ENCODE peak calls at places on chromosomes 3 and 15, in four cellular contexts. A, I, J and Y are unnamed samples.
A peak's percentile ranks its signal among the peaks of the same experiment; 100 is the strongest.

GRCh38 chr15:48974865-48975264 is 11.1 kb upstream of the SHC4 start:
- DNase-seq in J (no peak), I (no peak), A (no peak), Y (peak; percentile 37)

GRCh38 chr3:14948609-14949038 is 1.2 kb downstream of the NR2C2 start:
- DNase-seq in I (no peak), A (no peak), J (no peak), Y (peak; percentile 17)

GRCh38 chr3:183386651-183387050 is 41.8 kb downstream of the MCF2L2 start:
- DNase-seq in A (no peak), J (no peak), I (no peak), Y (no peak)

GRCh38 chr3:125055165-125055912 is 458 bp downstream of the HEG1 start:
- DNase-seq in A (no peak), I (no peak), J (no peak), Y (peak; percentile 2)

GRCh38 chr3:134625462-134625861 is 25.4 kb downstream of the KY start:
- DNase-seq in I (no peak), A (no peak), J (no peak), Y (no peak)

GRCh38 chr3:8765528-8765927 is 3.9 kb downstream of the OXTR start:
- DNase-seq in J (no peak), I (no peak), A (no peak), Y (no peak)

GRCh38 chr3:167166594-167167253 is 213.4 kb downstream of the ZBBX start:
- DNase-seq in J (no peak), I (no peak), A (no peak), Y (no peak)

GRCh38 chr15:31025996-31026395 is 34.6 kb upstream of the MTMR10 start:
- DNase-seq in I (no peak), J (no peak), A (no peak), Y (peak; percentile 22)

GRCh38 chr3:184808021-184808420 is 3.9 kb upstream of the VPS8 start:
- DNase-seq in I (peak; percentile 20), J (peak; percentile 38), A (no peak), Y (no peak)

GRCh38 chr15:39968273-39969001 is 34.5 kb downstream of the EIF2AK4 start:
- DNase-seq in I (no peak), A (no peak), J (no peak), Y (no peak)

GRCh38 chr3:123110953-123111615 is 44.3 kb downstream of the PDIA5 start:
- DNase-seq in A (no peak), J (no peak), I (no peak), Y (no peak)

GRCh38 chr3:169133178-169134161 is 530.0 kb downstream of the MECOM start:
- DNase-seq in I (no peak), J (no peak), A (no peak), Y (no peak)

GRCh38 chr3:167740961-167741587 is 5.6 kb downstream of the SERPINI1 start:
- DNase-seq in J (no peak), A (no peak), I (peak; percentile 43), Y (no peak)

DNA sequence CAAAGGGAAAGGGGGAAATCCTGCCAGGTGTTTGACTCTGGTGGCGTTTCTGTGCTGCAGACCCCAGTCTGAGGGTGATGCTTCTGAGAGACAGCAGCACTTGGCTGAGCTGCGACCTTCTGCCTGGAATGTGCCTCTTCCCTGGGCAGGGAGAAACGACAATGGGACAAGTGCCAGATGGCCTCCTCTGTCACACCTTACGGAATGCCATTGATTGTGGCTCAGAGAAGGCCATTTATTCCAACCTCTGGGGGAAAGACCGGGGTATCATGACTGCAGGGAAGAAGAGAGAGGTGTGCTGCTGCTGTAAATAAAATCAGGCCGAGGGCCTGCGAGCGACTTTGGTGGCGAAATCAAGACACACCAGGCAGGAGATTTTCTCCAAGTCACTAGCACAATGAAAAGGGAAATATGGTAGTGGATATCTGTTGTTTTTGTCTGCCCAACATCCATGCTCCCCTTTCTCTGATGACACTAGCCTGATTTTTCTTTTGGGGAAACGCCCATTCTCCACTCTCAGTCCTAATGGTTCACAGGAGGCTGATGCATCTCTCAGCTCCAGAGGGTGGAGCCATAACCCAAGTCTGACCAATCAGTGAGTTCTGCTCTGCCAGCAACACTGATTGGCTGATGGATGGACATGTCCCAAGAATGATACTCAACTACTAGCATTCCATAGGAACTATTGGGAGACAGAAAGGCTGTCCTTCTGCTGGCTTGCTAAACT is 336.1 kb downstream of the FOXP1 start:
- DNase-seq in I (peak; percentile 68), A (no peak), J (no peak), Y (peak; percentile 72)
- TF ChIP-seq BRCA1 in I (no peak), A (no peak), J (no peak), Y (no peak)

DNA sequence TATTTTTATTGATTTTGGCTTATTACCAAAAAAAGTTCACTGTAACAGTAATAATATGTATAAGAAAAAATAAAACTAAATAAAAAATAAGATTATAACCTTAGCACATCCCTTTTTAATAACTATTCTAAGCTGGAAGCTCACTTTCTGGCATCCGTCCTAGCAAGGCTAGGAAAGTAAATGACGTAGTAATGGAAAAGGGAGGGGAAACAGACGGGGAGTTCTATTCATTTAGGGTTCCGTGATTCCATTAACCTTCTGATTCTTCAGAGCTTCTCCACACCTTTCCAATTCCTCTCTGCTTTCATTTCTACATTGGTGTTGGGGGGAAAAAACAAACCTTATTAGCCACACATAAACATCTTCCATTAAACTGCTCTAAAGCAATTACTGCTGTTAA is 156.6 kb downstream of the FGF12 start:
- DNase-seq in A (no peak), I (no peak), J (no peak), Y (no peak)
- TF ChIP-seq RAD21 in A (no peak), I (no peak), J (no peak), Y (no peak)

DNA sequence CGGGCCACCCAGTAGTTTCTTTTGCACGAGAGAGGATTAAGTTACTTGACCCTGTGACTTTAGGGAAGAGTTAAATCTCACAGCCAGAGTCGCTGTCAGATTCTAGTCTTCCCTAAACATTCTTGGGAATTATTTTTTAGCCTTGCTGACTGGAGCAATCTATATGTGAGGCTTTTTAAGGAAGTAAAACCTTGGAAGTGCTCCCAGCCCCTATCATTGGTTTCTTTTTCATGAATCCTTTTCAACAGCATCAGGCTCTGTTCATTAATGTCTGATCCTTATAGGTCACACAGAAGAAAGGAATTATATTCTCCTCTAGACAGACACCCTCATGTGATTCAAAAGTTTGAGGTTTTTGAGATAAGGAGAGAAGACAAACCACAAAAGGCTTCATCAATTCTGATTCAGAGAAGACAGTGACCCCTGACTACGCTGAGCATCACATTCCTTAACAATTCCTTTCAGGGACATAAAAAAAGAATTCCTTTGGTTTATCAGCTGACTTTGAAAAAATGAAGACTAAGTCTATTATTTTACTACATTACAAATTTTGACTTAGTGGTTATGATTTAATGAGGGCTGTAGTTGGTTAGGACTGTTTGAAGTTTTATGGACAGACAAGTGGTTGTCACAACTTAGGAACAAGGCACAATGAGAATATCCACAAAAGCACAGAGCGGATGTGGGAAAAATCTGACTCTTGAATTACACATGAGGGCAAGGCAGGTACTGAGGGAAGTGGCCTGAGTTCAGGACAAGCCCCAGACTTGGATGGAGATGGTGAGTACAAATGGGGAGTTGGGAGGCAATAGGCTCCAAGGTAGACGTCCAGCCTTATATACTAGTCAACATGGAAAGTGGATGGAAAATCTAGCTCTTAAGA is 171.1 kb upstream of the STT3B start:
- DNase-seq in J (no peak), I (no peak), A (no peak), Y (no peak)
- TF ChIP-seq BRCA1 in J (no peak), I (no peak), A (no peak), Y (no peak)

DNA sequence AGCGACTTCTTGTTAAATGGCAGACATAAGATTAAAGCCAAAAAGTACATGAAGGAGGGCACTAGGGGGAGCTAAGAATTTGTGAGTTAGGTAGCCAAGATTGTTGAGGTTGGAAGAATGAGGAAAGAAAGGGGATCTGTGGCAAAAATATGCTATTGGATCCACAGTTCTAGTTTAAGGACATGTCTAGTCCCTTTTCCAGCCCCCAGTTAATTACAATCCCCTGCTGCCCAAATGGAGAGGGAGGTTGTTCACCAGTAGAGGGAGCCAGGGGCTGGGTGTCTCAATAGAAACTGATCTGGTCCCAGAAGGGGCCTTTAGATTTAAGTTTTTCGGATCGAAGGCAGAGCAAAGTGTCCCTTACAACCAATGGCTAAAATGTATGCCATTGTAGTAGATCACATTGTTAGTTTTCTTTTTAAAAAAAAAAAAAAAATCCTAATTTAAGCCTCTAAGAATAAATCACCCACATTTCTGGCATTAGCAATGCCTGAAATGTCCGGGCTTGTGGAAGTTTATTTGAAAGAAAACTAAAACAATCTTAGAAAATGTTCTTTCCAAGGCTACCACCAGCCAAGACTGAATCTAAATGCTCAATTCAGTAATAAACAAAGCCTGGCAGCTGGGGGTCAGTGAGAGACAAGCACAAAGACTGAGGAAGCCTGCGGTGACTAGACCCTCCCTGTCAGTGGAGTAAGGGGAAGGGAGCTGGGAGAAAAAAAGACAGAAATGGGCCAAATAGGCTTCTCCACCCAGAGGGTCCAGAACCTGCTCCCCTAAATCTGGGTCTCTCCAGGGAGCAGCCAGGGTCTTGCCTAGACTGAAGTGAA is 7.1 kb downstream of the COL8A1 start:
- DNase-seq in I (peak; percentile 16), A (no peak), J (no peak), Y (peak; percentile 12)
- TF ChIP-seq RAD21 in I (no peak), A (peak; percentile 45), J (peak; percentile 64), Y (peak; percentile 63)

GRCh38 chr3:187744169-187745151 is 808 bp downstream of the BCL6 start:
- DNase-seq in J (no peak), A (no peak), I (no peak), Y (peak; percentile 41)
- TF ChIP-seq BRCA1 in J (no peak), A (no peak), I (no peak), Y (no peak)

GRCh38 chr3:18440053-18440768 is 15.1 kb upstream of the SATB1 start:
- DNase-seq in I (no peak), J (no peak), A (no peak), Y (no peak)
- TF ChIP-seq RAD21 in I (no peak), J (no peak), A (no peak), Y (no peak)

DNA sequence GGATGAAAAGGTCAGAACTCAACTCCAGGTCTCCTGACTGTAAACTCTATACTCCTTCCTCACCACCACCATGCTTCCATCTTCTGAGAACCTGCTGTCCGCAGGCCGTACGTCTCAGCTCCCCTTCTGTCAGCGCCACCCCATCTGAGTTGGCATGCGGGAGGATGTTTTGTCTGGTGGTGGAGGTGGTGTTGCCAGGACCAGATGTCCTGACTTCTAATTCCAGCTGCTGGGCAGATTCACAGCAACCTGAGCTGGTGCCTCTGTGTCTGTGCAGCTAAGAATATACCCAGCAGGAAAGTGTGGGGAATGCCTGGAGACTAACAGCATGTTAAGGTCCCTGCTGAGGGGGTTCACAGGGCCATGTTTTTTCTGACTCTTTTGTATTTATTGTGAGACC is 23.2 kb downstream of the PLA1A start:
- DNase-seq in I (no peak), A (no peak), J (no peak), Y (no peak)
- TF ChIP-seq BRCA1 in I (no peak), A (no peak), J (no peak), Y (no peak)

GRCh38 chr3:112627419-112627818 is 13.5 kb downstream of the CCDC80 start:
- DNase-seq in A (no peak), J (no peak), I (no peak), Y (no peak)

GRCh38 chr3:112629425-112629824 is 11.5 kb downstream of the CCDC80 start:
- DNase-seq in J (no peak), A (no peak), I (no peak), Y (no peak)

GRCh38 chr3:112631257-112631656 is 9.7 kb downstream of the CCDC80 start:
- DNase-seq in I (no peak), A (no peak), J (no peak), Y (no peak)

GRCh38 chr3:112623717-112624116 is 17.2 kb downstream of the CCDC80 start:
- DNase-seq in I (no peak), J (no peak), A (no peak), Y (no peak)

DNA sequence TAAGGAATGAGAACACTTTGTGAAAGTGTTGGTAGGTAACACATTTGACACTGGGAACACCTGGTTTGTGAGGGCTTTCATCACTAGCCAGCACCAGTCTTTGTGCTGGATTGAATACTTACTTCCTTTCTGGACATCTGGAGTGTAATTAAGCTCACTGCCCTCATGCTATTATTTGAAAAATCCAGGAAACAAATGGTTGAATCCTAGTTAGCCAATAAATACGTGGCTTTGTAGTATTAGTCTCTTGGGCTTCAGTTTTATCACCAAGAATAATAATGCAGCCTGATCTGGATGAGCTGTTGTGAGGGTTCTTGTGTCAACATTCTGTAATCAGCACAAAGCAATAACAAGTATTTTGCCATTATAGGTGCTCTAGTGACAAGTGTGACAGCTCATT is 12.9 kb downstream of the CCDC80 start:
- DNase-seq in J (no peak), I (no peak), A (no peak), Y (no peak)
- TF ChIP-seq RAD21 in J (no peak), I (no peak), A (no peak), Y (no peak)